ENCODE peak calls at places on chromosome 13, in five cellular contexts. W is mucosa of descending colon, A is SK-N-SH, T is neural progenitor cell, R is A673. I is an unnamed sample.

GRCh38 chr13:20114066-20114465 is 46.8 kb downstream of the GJA3 start:
- DNase-seq in W (no peak), T (no peak), R (no peak), A (no peak), I (no peak)

GRCh38 chr13:21012841-21013681 is 48.3 kb downstream of the LATS2 start:
- DNase-seq in T (no peak), W (no peak), A (no peak), R (no peak), I (peak; percentile 38)

GRCh38 chr13:23709521-23709920 is 139.3 kb downstream of the TNFRSF19 start:
- DNase-seq in A (no peak), T (no peak), R (no peak), W (no peak), I (no peak)

GRCh38 chr13:114131581-114132418 is 623 bp downstream of the RASA3 start:
- DNase-seq in T (peak; percentile 64), W (peak; percentile 69), R (peak; percentile 62), A (peak; percentile 80), I (no peak)

GRCh38 chr13:107562222-107562621 is 653.1 kb downstream of the LIG4 start:
- DNase-seq in W (no peak), A (peak; percentile 40), T (no peak), R (no peak), I (no peak)

GRCh38 chr13:34294483-34295129 is 476.7 kb downstream of the RFC3 start:
- DNase-seq in W (no peak), R (no peak), T (peak; percentile 9), A (no peak), I (no peak)

GRCh38 chr13:85864963-85865530 is 65.8 kb upstream of the SLITRK6 start:
- DNase-seq in R (peak; percentile 49), W (no peak), A (peak; percentile 22), T (peak; percentile 58), I (no peak)

GRCh38 chr13:46213242-46213641 is 1.5 kb downstream of the LRRC63 start:
- DNase-seq in R (no peak), A (no peak), W (no peak), T (no peak), I (no peak)

GRCh38 chr13:104460553-104460952 is 1394.3 kb upstream of the SLC10A2 start:
- DNase-seq in W (no peak), A (no peak), R (no peak), T (no peak), I (no peak)

GRCh38 chr13:105177265-105177900 is 1358.1 kb downstream of the EFNB2 start:
- DNase-seq in W (no peak), T (no peak), R (no peak), A (no peak), I (no peak)

GRCh38 chr13:82614086-82614485 is 1268.2 kb downstream of the SLITRK1 start:
- DNase-seq in A (no peak), T (no peak), R (no peak), W (no peak), I (no peak)

GRCh38 chr13:73268306-73268705 is 209.5 kb downstream of the KLF5 start:
- DNase-seq in W (peak; percentile 50), T (no peak), A (no peak), R (peak; percentile 63), I (no peak)

GRCh38 chr13:85528578-85529215 is 270.5 kb downstream of the SLITRK6 start:
- DNase-seq in A (no peak), T (no peak), W (no peak), R (no peak), I (no peak)

GRCh38 chr13:95087746-95088305 is 213.4 kb downstream of the ABCC4 start:
- DNase-seq in A (no peak), R (no peak), W (no peak), T (no peak), I (no peak)

GRCh38 chr13:113129480-113129879 is 6.9 kb downstream of the F10 start:
- DNase-seq in A (no peak), R (no peak), T (no peak), W (no peak), I (peak; percentile 1)

GRCh38 chr13:99352351-99353271 is 45.4 kb upstream of the GPR183 start:
- DNase-seq in W (no peak), R (no peak), A (no peak), T (no peak), I (no peak)

GRCh38 chr13:107678075-107678689 is 537.2 kb downstream of the LIG4 start:
- DNase-seq in R (no peak), T (peak; percentile 34), A (peak; percentile 3), W (no peak), I (no peak)

GRCh38 chr13:99027260-99027659 is 49.4 kb upstream of the DOCK9 start:
- DNase-seq in W (no peak), A (no peak), T (no peak), R (no peak), I (no peak)

GRCh38 chr13:23140492-23140891 is 40.3 kb upstream of the SGCG start:
- DNase-seq in R (no peak), W (no peak), T (no peak), A (no peak), I (no peak)

GRCh38 chr13:95207769-95208366 is 93.4 kb downstream of the ABCC4 start:
- DNase-seq in T (no peak), A (peak; percentile 79), W (no peak), R (no peak), I (no peak)

GRCh38 chr13:107497661-107498060 is 717.7 kb downstream of the LIG4 start:
- DNase-seq in W (no peak), A (peak; percentile 4), R (no peak), T (no peak), I (no peak)

GRCh38 chr13:97254809-97255208 is 32.7 kb downstream of the MBNL2 start:
- DNase-seq in A (no peak), W (no peak), T (no peak), R (no peak), I (no peak)

GRCh38 chr13:56659041-56659471 is 481.7 kb upstream of the PRR20A start:
- DNase-seq in A (no peak), R (no peak), T (no peak), W (peak; percentile 44), I (no peak)

GRCh38 chr13:71801781-71802180 is 65.2 kb downstream of the DACH1 start:
- DNase-seq in W (no peak), A (peak; percentile 61), R (peak; percentile 63), T (peak; percentile 61), I (no peak)

GRCh38 chr13:81171065-81171647 is 830.2 kb upstream of the SPRY2 start:
- DNase-seq in W (no peak), R (peak; percentile 44), T (peak; percentile 18), A (peak; percentile 12), I (no peak)

GRCh38 chr13:95784891-95785290 is 108.0 kb downstream of the DNAJC3 start:
- DNase-seq in T (no peak), W (no peak), A (peak; percentile 26), R (no peak), I (no peak)

GRCh38 chr13:95323930-95324662 is 22.8 kb upstream of the ABCC4 start:
- DNase-seq in W (no peak), A (peak; percentile 80), T (no peak), R (no peak), I (no peak)

DNA sequence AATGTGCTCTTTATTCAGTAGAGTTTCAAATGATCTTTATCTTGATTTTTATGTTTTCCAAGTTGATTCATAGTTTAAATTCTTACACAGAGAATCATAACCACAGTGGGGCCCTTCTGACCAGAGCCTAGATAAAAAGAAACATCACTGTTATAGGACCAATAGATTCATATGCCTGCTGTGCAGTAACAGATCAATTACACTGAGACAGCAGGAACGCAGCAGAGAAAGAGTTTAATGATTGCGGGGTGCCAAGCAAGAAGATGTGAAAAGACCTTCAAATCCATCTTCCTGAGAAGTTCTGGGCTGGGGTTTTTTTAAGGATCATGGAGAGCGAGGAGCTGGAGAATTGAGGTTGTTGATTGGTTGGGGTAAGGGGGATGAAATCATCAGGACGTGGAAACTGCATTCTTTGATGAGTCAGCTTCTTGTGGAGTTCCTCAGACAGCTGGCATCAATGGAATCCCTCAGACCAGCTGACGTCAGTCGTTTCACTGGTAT is 346.6 kb downstream of the TBC1D4 start:
- DNase-seq in A (no peak), R (peak; percentile 9), W (no peak), T (no peak), I (no peak)
- H3K4me3 ChIP-seq in A (no peak overlapping the region), R (no peak overlapping the region), W (no peak overlapping the region), T (no peak overlapping the region), I (no peak overlapping the region)

GRCh38 chr13:110520431-110521295 is 40.9 kb downstream of the RAB20 start:
- DNase-seq in W (peak; percentile 84), A (no peak), T (no peak), R (no peak), I (peak; percentile 73)

GRCh38 chr13:110523180-110523579 is 38.3 kb downstream of the RAB20 start:
- DNase-seq in W (peak; percentile 41), A (no peak), R (no peak), T (no peak), I (no peak)

GRCh38 chr13:110521296-110521680 is 40.2 kb downstream of the RAB20 start:
- DNase-seq in R (no peak), T (no peak), A (no peak), W (no peak), I (no peak)

GRCh38 chr13:110523838-110524237 is 37.7 kb downstream of the RAB20 start:
- DNase-seq in T (no peak), A (no peak), R (no peak), W (peak; percentile 55), I (no peak)

DNA sequence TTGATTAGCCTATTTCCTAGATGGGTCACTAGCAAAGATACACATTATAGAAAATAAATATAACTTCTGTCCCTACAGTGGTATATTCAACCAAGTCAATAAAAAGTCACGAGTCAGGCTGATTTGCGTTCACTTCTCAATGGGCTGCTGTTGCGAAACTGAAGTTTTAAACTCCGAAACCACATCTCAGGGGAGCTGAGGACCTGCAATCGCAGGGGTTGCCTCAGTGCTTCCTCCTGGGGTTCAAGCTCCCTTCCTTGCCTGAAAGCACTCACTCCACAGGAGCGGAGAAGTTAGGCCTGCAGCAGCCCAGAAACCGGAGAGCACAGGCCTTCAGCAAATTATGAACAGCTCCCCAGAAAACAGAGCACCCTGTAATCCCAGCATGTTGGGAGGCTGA is 39.6 kb downstream of the RAB20 start:
- DNase-seq in A (no peak), R (peak; percentile 19), T (no peak), W (no peak), I (no peak)
- H3K4me1 ChIP-seq in A (no peaks in the 10 kb centered on the region), R (no peaks in the 10 kb centered on the region), T (no peaks in the 10 kb centered on the region), W (peaks cover 66% of the 10 kb centered on the region), I (peaks cover 57% of the 10 kb centered on the region)

DNA sequence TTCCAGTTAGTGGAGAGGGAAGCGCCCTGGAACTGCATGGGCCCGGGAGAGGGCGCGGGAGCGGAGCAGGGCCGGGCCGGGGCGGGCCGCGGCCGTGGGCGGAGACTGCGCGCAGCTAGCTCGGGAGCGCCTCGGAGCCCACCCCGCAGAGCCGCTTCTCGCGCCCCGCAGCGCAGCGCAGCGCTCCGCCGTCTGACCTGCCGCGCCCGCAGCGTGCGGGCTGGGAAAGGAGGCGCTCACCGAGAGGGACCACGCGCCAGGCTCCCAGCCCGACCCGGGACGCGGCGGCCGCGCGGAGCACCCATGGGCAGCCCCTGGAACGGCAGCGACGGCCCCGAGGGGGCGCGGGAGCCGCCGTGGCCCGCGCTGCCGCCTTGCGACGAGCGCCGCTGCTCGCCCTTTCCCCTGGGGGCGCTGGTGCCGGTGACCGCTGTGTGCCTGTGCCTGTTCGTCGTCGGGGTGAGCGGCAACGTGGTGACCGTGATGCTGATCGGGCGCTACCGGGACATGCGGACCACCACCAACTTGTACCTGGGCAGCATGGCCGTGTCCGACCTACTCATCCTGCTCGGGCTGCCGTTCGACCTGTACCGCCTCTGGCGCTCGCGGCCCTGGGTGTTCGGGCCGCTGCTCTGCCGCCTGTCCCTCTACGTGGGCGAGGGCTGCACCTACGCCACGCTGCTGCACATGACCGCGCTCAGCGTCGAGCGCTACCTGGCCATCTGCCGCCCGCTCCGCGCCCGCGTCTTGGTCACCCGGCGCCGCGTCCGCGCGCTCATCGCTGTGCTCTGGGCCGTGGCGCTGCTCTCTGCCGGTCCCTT is at the start of gene MLNR:
- DNase-seq in R (peak; percentile 56), W (peak; percentile 58), T (peak; percentile 76), A (peak; percentile 86), I (peak; percentile 34)
- TF ChIP-seq CTCF in R (peak; percentile 31), W (no peak), T (peak; percentile 51), A (peak; percentile 31), I (peak; percentile 13)

GRCh38 chr13:50693755-50694154 is 149.7 kb downstream of the DLEU7 start:
- DNase-seq in T (peak; percentile 37), A (no peak), R (no peak), W (no peak), I (peak; percentile 43)
- H3K4me3 ChIP-seq in T (no peak overlapping the region), A (no peak overlapping the region), R (no peak overlapping the region), W (no peak overlapping the region), I (no peak overlapping the region)